ENCODE peak calls at places on chromosomes 5 and 9, in four cellular contexts. H, F, R and E are unnamed samples.

GRCh38 chr9:8660383-8660782 is 860.8 kb upstream of the DMAC1 start:
- DNase-seq in H (no peak), F (peak), R (no peak), E (no peak)

GRCh38 chr5:174493536-174493935 is 230.8 kb upstream of the MSX2 start:
- DNase-seq in H (no peak), F (no peak), R (no peak), E (no peak)

GRCh38 chr5:74169704-74170103 is 470.8 kb downstream of the ENC1 start:
- DNase-seq in H (no peak), F (no peak), R (no peak), E (no peak)

GRCh38 chr9:134304306-134304705 is 21.9 kb upstream of the RXRA start:
- DNase-seq in H (no peak), F (no peak), R (no peak), E (no peak)

GRCh38 chr9:133954862-133955529 is 37.1 kb downstream of the VAV2 start:
- DNase-seq in H (no peak), F (no peak), R (no peak), E (no peak)

GRCh38 chr9:31823365-31823764 is 561.1 kb upstream of the ACO1 start:
- DNase-seq in H (no peak), F (no peak), R (peak), E (no peak)

GRCh38 chr5:56506586-56506985 is 273.5 kb upstream of the ANKRD55 start:
- DNase-seq in H (no peak), F (no peak), R (no peak), E (no peak)

GRCh38 chr9:91180240-91180929 is 181.3 kb downstream of the AUH start:
- DNase-seq in H (peak), F (no peak), R (no peak), E (no peak)

GRCh38 chr9:114889802-114890224 is 40.6 kb downstream of the TNFSF8 start:
- DNase-seq in H (no peak), F (no peak), R (no peak), E (peak)

GRCh38 chr9:89603629-89604462 is 966 bp upstream of the GADD45G start:
- DNase-seq in H (peak), F (peak), R (peak), E (no peak)

GRCh38 chr5:14672082-14672481 is 7.6 kb downstream of the OTULIN start:
- DNase-seq in H (no peak), F (peak), R (no peak), E (no peak)

GRCh38 chr9:104093162-104093561 is 947 bp upstream of the SMC2 start:
- DNase-seq in H (no peak), F (no peak), R (peak), E (no peak)

GRCh38 chr5:179309383-179309670 is 35.9 kb downstream of the ADAMTS2 start:
- DNase-seq in H (no peak), F (no peak), R (no peak), E (no peak)

GRCh38 chr5:156181656-156182055 is 145.3 kb upstream of the SGCD start:
- DNase-seq in H (no peak), F (no peak), R (no peak), E (no peak)

GRCh38 chr5:25020454-25020853 is 375.7 kb upstream of the CDH10 start:
- DNase-seq in H (no peak), F (no peak), R (no peak), E (no peak)

GRCh38 chr9:126664893-126665695 is 51.4 kb downstream of the LMX1B start:
- DNase-seq in H (no peak), F (no peak), R (no peak), E (no peak)

GRCh38 chr5:43530648-43531047 is 15.7 kb upstream of the C5orf34 start:
- DNase-seq in H (no peak), F (no peak), R (no peak), E (no peak)

GRCh38 chr5:142235050-142235797 is 89.6 kb downstream of the SPRY4 start:
- DNase-seq in H (no peak), F (no peak), R (peak), E (no peak)

GRCh38 chr5:82073179-82073578 is 101.4 kb downstream of the ATG10 start:
- DNase-seq in H (no peak), F (no peak), R (no peak), E (no peak)

GRCh38 chr9:125679597-125680189 is 27.3 kb downstream of the MAPKAP1 start:
- DNase-seq in H (no peak), F (no peak), R (peak), E (no peak)

GRCh38 chr5:180807654-180808414 is 5.2 kb upstream of the MGAT1 start:
- DNase-seq in H (no peak), F (no peak), R (peak), E (no peak)

GRCh38 chr5:57871496-57871895 is 388.9 kb upstream of the ACTBL2 start:
- DNase-seq in H (no peak), F (no peak), R (peak), E (no peak)

GRCh38 chr5:103902893-103903292 is 340.3 kb upstream of the NUDT12 start:
- DNase-seq in H (no peak), F (no peak), R (no peak), E (no peak)

GRCh38 chr9:110126986-110127864 is 80.7 kb downstream of the C9orf152 start:
- DNase-seq in H (peak), F (peak), R (no peak), E (no peak)
- H3K4me3 ChIP-seq in H (peak), F (no peak), R (no peak), E (peak)

DNA sequence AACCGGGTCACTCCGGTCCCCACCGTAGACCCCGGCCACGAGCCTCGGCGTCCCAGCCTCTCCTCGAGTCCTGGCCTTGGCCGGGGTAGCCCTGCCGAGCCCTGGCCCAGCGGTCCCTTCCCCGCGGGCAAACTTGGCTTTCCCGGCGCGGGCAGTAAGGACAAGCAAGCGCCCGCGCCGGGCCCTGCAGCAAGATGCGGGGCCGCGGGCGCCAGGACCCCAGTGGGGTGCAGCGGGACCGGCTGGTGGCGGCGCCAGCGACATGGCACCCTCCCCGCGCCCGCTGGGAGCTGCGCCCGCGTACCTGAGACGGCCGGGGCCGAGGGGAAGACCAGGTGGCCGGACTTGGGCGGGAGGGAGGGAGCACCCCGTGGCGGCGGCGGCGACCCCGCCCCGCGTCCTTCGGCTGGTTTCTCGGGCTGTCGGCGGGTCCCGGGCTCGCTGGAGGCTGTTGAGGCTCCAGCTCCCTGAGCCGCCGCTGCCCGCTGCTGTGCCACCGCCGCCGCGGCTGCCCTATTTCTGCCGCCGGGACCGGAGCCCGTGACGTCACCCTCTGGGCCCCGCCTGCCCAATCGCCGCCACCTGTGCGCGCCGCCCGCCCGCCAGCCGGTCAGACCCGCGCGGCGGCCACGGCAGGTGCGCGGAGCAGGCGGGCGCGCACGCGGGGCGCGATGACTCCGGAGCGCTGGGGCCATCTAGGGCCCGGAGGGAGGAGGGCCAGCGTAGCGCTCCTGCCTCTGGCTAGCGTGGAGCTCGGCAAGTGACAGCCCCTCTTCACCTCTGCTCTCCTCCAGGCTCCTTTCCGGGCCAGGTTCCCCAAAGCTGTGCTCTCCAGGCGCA is at the start of gene FSTL4:
- DNase-seq in H (no peak), F (peak), R (peak), E (no peak)
- H3K4me3 ChIP-seq in H (peak), F (peak), R (peak), E (no peak)

DNA sequence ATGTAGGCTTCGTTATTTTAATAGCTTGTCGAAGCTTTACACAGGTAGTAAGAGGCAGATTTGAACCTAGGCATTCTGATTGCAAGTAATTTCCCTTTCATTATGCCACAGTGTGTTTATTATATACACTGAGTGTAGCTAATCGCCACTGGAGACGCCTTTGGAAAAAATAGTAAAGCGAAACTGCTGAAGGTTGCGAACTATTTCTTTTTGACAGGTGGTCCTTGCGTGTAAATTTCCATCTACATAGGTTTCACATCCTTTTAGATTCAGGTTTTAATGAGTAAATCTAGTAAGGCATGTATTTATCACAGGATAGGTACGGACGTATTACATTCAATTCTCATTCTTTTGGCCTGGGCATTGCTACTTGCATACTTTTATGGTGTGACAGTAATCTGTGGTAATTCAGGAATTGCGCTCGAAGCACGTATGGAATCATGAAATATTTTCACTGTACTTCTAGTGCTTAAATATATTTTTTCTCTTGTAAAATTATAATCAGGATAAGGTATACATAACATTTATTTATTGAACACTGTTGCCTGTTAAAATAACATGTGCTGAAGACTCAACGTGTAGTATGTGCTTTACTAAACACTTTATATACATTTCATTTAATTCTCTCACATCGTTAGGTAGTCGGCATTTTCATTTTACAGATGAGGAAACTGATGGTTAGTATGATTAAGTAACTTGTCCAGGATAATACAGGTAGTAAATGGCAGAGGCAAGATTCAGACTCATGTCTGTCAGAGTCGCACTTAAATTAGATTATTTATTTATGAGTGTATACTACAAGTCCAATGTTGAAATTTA is 1.8 kb downstream of the MARCHF6 start:
- DNase-seq in H (no peak), F (no peak), R (peak), E (no peak)
- H3K4me3 ChIP-seq in H (peak), F (no peak), R (peak), E (peak)

GRCh38 chr5:6712136-6712581 is 1.1 kb upstream of the TENT4A start:
- DNase-seq in H (peak), F (peak), R (peak), E (no peak)
- H3K4me3 ChIP-seq in H (peak), F (peak), R (peak), E (peak)

DNA sequence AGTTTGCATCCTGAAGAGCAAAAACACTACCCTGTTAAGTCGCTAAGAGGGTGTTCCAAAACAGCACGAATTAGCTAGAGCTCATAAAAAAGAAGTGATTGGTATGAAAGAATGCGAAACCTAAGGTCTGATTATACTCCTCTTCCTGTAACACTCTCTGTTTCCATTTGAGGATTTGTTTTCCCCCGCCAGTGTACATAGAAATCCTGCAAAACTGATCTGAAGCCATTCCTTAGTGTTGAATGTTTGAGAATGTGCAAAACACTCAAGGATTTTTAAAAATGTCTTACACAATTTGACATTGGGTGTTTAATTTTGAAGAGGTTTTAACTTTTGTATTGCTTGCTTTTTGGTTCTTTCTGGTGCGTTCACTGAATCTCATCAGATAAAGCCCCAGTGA is 105.3 kb downstream of the KCNN2 start:
- DNase-seq in H (no peak), F (no peak), R (no peak), E (no peak)
- H3K4me3 ChIP-seq in H (no peak), F (no peak), R (no peak), E (no peak)

GRCh38 chr5:129400395-129400983 is 59.6 kb upstream of the ADAMTS19 start:
- DNase-seq in H (no peak), F (no peak), R (peak), E (no peak)
- H3K4me3 ChIP-seq in H (no peak), F (no peak), R (no peak), E (no peak)

DNA sequence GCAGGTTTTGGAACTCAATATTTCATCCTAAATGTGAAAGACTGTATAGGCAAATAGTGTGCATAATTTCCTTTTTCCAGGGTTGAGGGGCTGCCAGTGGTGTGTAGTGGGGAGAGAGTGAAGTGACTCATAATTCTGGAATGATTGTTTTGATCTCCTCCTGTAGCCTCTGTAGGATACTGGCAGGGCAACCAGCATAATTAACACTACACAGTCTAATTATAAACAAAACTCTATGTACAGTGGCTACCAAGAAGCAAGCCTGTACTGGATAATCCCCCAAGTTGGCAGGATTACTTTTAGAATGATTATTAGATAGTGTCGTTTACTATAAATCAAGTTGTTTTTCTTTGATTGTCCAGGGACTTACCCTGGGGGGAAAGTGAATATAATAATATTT is 32.2 kb downstream of the LNPEP start:
- DNase-seq in H (no peak), F (no peak), R (peak), E (no peak)
- H3K4me3 ChIP-seq in H (no peak), F (no peak), R (no peak), E (no peak)

GRCh38 chr9:70567511-70567910 is 153.1 kb upstream of the KLF9 start:
- DNase-seq in H (no peak), F (no peak), R (no peak), E (no peak)

GRCh38 chr9:70566743-70567142 is 152.3 kb upstream of the KLF9 start:
- DNase-seq in H (no peak), F (peak), R (no peak), E (no peak)

GRCh38 chr9:70563437-70564204 is 149.2 kb upstream of the KLF9 start:
- DNase-seq in H (no peak), F (peak), R (peak), E (peak)

GRCh38 chr9:70564464-70565190 is 150.2 kb upstream of the KLF9 start:
- DNase-seq in H (no peak), F (no peak), R (no peak), E (no peak)

DNA sequence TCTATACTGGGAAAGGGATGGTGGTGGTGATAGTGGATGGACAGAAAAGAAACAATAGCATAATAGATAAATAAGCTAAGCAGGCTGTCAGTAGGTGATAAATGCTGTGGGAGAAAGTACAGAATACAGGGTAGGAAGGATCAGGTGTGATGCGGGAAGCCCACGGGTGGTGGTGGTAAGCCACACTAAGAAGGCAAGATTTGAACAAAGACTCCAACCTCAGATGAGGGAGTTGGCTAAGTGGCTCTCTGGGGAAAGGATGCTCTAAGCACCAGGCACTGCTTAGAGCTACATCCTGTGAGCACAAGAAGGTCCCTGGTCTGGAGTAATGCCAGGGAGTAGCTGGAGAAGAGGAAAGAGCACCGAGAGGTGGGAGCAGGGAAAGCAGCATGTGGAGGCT is 151.6 kb upstream of the KLF9 start:
- DNase-seq in H (no peak), F (no peak), R (no peak), E (peak)
- H3K4me3 ChIP-seq in H (no peak), F (no peak), R (no peak), E (no peak)

DNA sequence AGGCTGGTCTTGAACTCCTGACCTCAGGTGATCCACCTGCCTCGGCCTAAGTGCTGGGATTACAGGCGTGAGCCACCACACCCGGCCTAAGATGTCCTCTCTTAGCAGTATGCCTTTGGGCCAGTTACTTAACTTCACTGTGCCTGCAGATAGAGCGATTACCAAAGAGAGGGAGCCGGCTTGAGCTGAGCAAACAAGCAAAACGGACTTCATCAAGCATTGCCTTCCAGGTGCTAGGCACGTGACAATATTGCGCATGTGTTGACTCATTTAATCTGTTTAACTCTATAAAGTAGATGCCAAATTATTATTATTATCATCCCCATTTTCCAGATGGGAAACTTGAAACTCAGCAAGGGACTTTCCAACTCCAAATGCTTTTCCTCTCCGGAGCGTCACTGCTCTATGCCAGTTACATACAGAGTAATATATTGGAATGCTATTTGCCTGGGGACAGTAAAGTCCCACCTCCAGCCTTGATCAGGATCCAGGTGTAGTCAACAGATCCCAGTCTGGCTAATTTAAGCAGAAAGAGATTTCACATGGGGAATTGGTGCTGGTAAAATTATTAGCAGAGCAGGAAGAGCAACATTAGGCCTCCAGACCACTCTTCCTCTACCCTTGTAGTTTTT is 5.6 kb upstream of the C9orf152 start:
- DNase-seq in H (no peak), F (peak), R (peak), E (no peak)
- H3K4me3 ChIP-seq in H (no peak), F (no peak), R (no peak), E (no peak)

GRCh38 chr5:3007577-3007976 is 256.1 kb upstream of the IRX2 start:
- DNase-seq in H (peak), F (no peak), R (no peak), E (no peak)

GRCh38 chr5:3009605-3010004 is 258.1 kb upstream of the IRX2 start:
- DNase-seq in H (peak), F (no peak), R (no peak), E (no peak)

GRCh38 chr5:3010301-3010952 is 258.9 kb upstream of the IRX2 start:
- DNase-seq in H (peak), F (no peak), R (peak), E (no peak)

GRCh38 chr5:3010953-3011763 is 259.7 kb upstream of the IRX2 start:
- DNase-seq in H (peak), F (no peak), R (no peak), E (no peak)

DNA sequence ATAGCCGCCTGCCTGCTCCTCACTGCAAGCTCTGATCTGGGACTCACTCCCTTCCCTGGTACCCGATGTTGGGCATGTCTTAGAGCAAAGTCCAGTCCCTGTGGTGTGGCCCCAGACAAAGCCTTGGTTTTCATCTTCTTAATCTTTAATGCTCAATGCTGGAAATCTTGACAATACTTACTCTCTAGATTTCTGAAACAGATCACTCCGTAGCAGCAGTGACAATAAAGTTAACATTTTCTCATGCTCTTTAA is 260.2 kb upstream of the IRX2 start:
- DNase-seq in H (no peak), F (no peak), R (no peak), E (no peak)
- H3K4me3 ChIP-seq in H (no peak), F (no peak), R (no peak), E (no peak)